ENCODE peak calls at places on chromosome 2, in seven cellular contexts. J is HFFc6; G is fibroblast of lung; I is K562; A is AG10803; S is lung; H is CD8-positive, alpha-beta T cell. D is an unnamed sample.

GRCh38 chr2:240387669-240388358 is 47.6 kb upstream of the GPC1 start:
- DNase-seq in J (peak; percentile 98), A (peak; percentile 88), I (peak; percentile 63), H (no peak), S (peak; percentile 46), G (peak; percentile 95), D (peak; percentile 87)

GRCh38 chr2:47009368-47009767 is 93.8 kb upstream of the MCFD2 start:
- DNase-seq in J (no peak), I (no peak), H (no peak), G (no peak), A (no peak), S (no peak), D (no peak)

GRCh38 chr2:28348149-28348567 is 44.5 kb upstream of the FOSL2 start:
- DNase-seq in S (no peak), I (no peak), A (no peak), J (no peak), H (peak; percentile 72), G (no peak), D (peak; percentile 79)

GRCh38 chr2:205834776-205835175 is 152.5 kb downstream of the NRP2 start:
- DNase-seq in S (no peak), I (peak; percentile 12), A (no peak), J (no peak), H (no peak), G (peak; percentile 50), D (no peak)

GRCh38 chr2:238143239-238143951 is 4.9 kb downstream of the KLHL30 start:
- DNase-seq in I (no peak), H (no peak), G (peak; percentile 28), J (peak; percentile 56), S (no peak), A (peak; percentile 87), D (no peak)

GRCh38 chr2:197890160-197890559 is 85.8 kb downstream of the PLCL1 start:
- DNase-seq in G (no peak), S (no peak), H (no peak), A (no peak), I (no peak), J (no peak), D (no peak)

GRCh38 chr2:23522726-23523410 is 137.9 kb downstream of the KLHL29 start:
- DNase-seq in H (no peak), S (no peak), A (no peak), I (no peak), J (no peak), G (no peak), D (no peak)

GRCh38 chr2:7061921-7062320 is 144.7 kb downstream of the RNF144A start:
- DNase-seq in I (no peak), G (no peak), J (no peak), A (no peak), S (no peak), H (no peak), D (no peak)

GRCh38 chr2:319059-319600 is 31.2 kb upstream of the ALKAL2 start:
- DNase-seq in J (no peak), A (no peak), H (no peak), I (no peak), G (no peak), S (no peak), D (peak; percentile 56)

GRCh38 chr2:65957886-65958285 is 477.0 kb upstream of the MEIS1 start:
- DNase-seq in I (no peak), J (no peak), A (no peak), G (no peak), S (no peak), H (no peak), D (no peak)

GRCh38 chr2:98607104-98607503 is 1.2 kb downstream of the COA5 start:
- DNase-seq in A (no peak), H (no peak), G (no peak), J (no peak), I (no peak), S (no peak), D (no peak)

GRCh38 chr2:175111200-175111657 is 56.8 kb downstream of the ATF2 start:
- DNase-seq in A (peak; percentile 47), I (peak; percentile 52), J (peak; percentile 63), H (no peak), G (peak; percentile 39), S (no peak), D (no peak)

GRCh38 chr2:16678964-16679363 is 13.3 kb upstream of the CYRIA start:
- DNase-seq in H (no peak), A (no peak), J (no peak), G (no peak), S (no peak), I (no peak), D (no peak)

GRCh38 chr2:102009557-102009956 is 17.8 kb downstream of the IL1R2 start:
- DNase-seq in I (no peak), S (no peak), G (no peak), A (no peak), H (no peak), J (no peak), D (no peak)

GRCh38 chr2:48567671-48568070 is 37.7 kb downstream of the STON1 start:
- DNase-seq in S (no peak), H (no peak), I (no peak), A (peak; percentile 21), G (peak; percentile 64), J (no peak), D (no peak)

GRCh38 chr2:223060201-223060825 is 8.3 kb downstream of the KCNE4 start:
- DNase-seq in I (no peak), J (no peak), G (no peak), S (no peak), A (no peak), H (no peak), D (no peak)

GRCh38 chr2:26432363-26432762 is 30.6 kb downstream of the DRC1 start:
- DNase-seq in A (no peak), I (no peak), J (no peak), G (no peak), H (no peak), S (no peak), D (no peak)

GRCh38 chr2:177909962-177910361 is 162.6 kb downstream of the PDE11A start:
- DNase-seq in J (no peak), A (no peak), G (peak; percentile 12), I (no peak), H (no peak), S (no peak), D (no peak)

GRCh38 chr2:158893474-158893873 is 75.0 kb upstream of the TANC1 start:
- DNase-seq in I (no peak), H (no peak), G (no peak), S (no peak), A (no peak), J (no peak), D (no peak)

GRCh38 chr2:52220393-52220792 is 1188.5 kb upstream of the NRXN1 start:
- DNase-seq in S (peak; percentile 46), G (no peak), J (no peak), I (no peak), A (no peak), H (no peak), D (no peak)

DNA sequence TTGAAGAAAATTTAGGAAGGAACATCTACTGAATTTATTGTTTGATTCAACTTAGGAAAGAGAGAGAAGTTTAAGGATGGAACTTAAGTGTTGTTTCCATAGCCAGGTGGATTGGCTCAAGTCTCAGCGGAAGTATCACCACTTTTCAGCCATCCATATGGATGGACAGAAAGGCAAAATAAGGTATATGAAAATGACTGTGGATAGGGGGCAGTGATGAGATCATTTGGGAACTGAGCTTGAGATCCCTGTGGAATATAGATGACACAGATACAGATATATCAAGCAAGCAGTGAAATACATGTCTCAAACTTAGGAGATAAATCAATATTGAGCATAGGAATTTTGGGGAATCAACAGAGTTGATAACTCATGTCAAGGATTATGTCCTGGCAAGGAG is 1462.7 kb upstream of the NXPH2 start:
- DNase-seq in H (no peak), I (no peak), S (no peak), G (no peak), J (no peak), A (no peak), D (no peak)
- TF ChIP-seq CTCF in H (no peak), I (no peak), S (no peak), G (no peak), J (no peak), A (no peak), D (no peak)

GRCh38 chr2:97355887-97356286 is 233.8 kb downstream of the ANKRD36B start:
- DNase-seq in G (no peak), H (no peak), S (no peak), J (no peak), A (no peak), I (no peak), D (no peak)
- TF ChIP-seq CTCF in G (no peak), H (no peak), S (no peak), J (no peak), A (no peak), I (no peak), D (no peak)

GRCh38 chr2:100818606-100819364 is 1.2 kb upstream of the NPAS2 start:
- DNase-seq in G (peak; percentile 69), S (peak; percentile 63), H (peak; percentile 20), A (peak; percentile 65), I (no peak), J (peak; percentile 52), D (peak; percentile 90)
- TF ChIP-seq CTCF in G (peak; percentile 38), S (no peak), H (no peak), A (peak; percentile 35), I (peak; percentile 36), J (peak; percentile 70), D (peak; percentile 18)

DNA sequence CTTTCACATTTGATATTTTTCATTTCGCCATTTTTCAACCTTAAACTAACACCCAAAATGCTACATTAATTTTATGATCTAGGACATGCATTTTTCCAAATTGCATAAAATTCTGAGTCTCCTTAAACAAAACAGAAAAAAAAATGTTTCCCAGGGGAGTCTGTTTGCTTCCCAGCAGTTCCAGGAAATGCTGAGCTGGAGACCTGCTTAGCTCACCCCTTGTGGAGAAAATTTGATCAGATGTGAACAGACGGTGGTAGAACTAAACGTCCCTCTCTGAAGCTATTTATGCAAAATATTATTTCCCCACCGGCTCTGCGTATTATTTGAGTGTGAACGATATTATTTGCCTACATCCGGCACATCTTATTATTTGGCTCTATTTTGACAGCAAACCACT is 74.9 kb upstream of the AGAP1 start:
- DNase-seq in I (no peak), S (no peak), H (no peak), G (no peak), A (no peak), J (no peak), D (no peak)
- TF ChIP-seq CTCF in I (no peak), S (no peak), H (no peak), G (no peak), A (no peak), J (no peak), D (no peak)

DNA sequence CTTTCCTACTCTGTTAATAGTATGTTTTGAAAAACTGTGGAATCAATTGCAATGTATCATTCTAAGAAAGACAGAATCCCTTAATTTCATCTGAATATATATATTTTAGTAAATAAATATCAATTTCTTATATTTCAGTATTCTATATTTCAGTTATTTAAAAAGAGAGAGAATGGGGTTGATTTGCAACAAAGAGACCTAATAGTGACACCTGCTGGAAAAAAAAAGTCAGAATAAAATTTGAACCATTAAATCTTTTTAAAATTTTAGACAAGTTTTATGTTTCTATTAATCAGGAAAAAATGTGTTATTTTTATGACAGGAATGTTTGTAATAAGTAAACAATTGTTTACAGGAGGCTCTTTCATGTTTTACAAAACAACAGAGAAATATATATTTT is 20.7 kb upstream of the CCNT2 start:
- DNase-seq in I (no peak), G (no peak), A (peak; percentile 7), H (no peak), J (no peak), S (no peak), D (no peak)
- TF ChIP-seq CTCF in I (peak; percentile 9), G (peak; percentile 16), A (peak; percentile 43), H (peak; percentile 67), J (peak; percentile 81), S (no peak), D (no peak)

D was measured in kidney.